ENCODE peak calls at places on chromosomes 13 and 19, in seven cellular contexts. One of them, this sample, is unnamed.

GRCh38 chr19:40745402-40745780 is 4.9 kb downstream of the ACTMAP start:
- DNase-seq in HCEC 1CT: peak
- DNase-seq in stimulated activated CD4-positive, alpha-beta T cell treated with anti-CD3 and anti-CD28 coated beads, TNF-alpha, amount 100 ng/mL, for 1 hour: no peak
- DNase-seq in AG04450: peak
- DNase-seq in fibroblast of pulmonary artery: peak
- DNase-seq in transverse colon: no peak
- DNase-seq in activated T-helper 1 cell treated with anti-CD3 and anti-CD28 coated beads, Interleukin-12 subunit alpha, Interleukin-12 subunit beta, Interleukin-2, Interleukin-4 antibody, amounts not matched to agents 30 ng/mL and 10 ng/mL and 1 ng/mL, durations not matched to agents 14 hours and 24 hours and 36 hours: no peak
- DNase-seq in this sample: no peak

GRCh38 chr19:1777149-1777548 is 23.8 kb downstream of the ONECUT3 start:
- DNase-seq in HCEC 1CT: no peak
- DNase-seq in stimulated activated CD4-positive, alpha-beta T cell treated with anti-CD3 and anti-CD28 coated beads, TNF-alpha, amount 100 ng/mL, for 1 hour: no peak
- DNase-seq in AG04450: no peak
- DNase-seq in fibroblast of pulmonary artery: no peak
- DNase-seq in transverse colon: no peak
- DNase-seq in activated T-helper 1 cell treated with anti-CD3 and anti-CD28 coated beads, Interleukin-12 subunit alpha, Interleukin-12 subunit beta, Interleukin-2, Interleukin-4 antibody, amounts not matched to agents 30 ng/mL and 10 ng/mL and 1 ng/mL, durations not matched to agents 14 hours and 24 hours and 36 hours: no peak
- DNase-seq in this sample: no peak

GRCh38 chr13:113759525-113760137 is 605 bp downstream of the TMEM255B start:
- DNase-seq in HCEC 1CT: peak
- DNase-seq in stimulated activated CD4-positive, alpha-beta T cell treated with anti-CD3 and anti-CD28 coated beads, TNF-alpha, amount 100 ng/mL, for 1 hour: no peak
- DNase-seq in AG04450: no peak
- DNase-seq in fibroblast of pulmonary artery: peak
- DNase-seq in transverse colon: no peak
- DNase-seq in activated T-helper 1 cell treated with anti-CD3 and anti-CD28 coated beads, Interleukin-12 subunit alpha, Interleukin-12 subunit beta, Interleukin-2, Interleukin-4 antibody, amounts not matched to agents 30 ng/mL and 10 ng/mL and 1 ng/mL, durations not matched to agents 14 hours and 24 hours and 36 hours: no peak
- DNase-seq in this sample: no peak

GRCh38 chr13:39417643-39418042 is 185.3 kb downstream of the LHFPL6 start:
- DNase-seq in HCEC 1CT: peak
- DNase-seq in stimulated activated CD4-positive, alpha-beta T cell treated with anti-CD3 and anti-CD28 coated beads, TNF-alpha, amount 100 ng/mL, for 1 hour: no peak
- DNase-seq in AG04450: no peak
- DNase-seq in fibroblast of pulmonary artery: peak
- DNase-seq in transverse colon: no peak
- DNase-seq in activated T-helper 1 cell treated with anti-CD3 and anti-CD28 coated beads, Interleukin-12 subunit alpha, Interleukin-12 subunit beta, Interleukin-2, Interleukin-4 antibody, amounts not matched to agents 30 ng/mL and 10 ng/mL and 1 ng/mL, durations not matched to agents 14 hours and 24 hours and 36 hours: no peak
- DNase-seq in this sample: no peak

GRCh38 chr13:78323040-78323439 is 280.3 kb downstream of the POU4F1 start:
- DNase-seq in HCEC 1CT: no peak
- DNase-seq in stimulated activated CD4-positive, alpha-beta T cell treated with anti-CD3 and anti-CD28 coated beads, TNF-alpha, amount 100 ng/mL, for 1 hour: no peak
- DNase-seq in AG04450: no peak
- DNase-seq in fibroblast of pulmonary artery: no peak
- DNase-seq in transverse colon: no peak
- DNase-seq in activated T-helper 1 cell treated with anti-CD3 and anti-CD28 coated beads, Interleukin-12 subunit alpha, Interleukin-12 subunit beta, Interleukin-2, Interleukin-4 antibody, amounts not matched to agents 30 ng/mL and 10 ng/mL and 1 ng/mL, durations not matched to agents 14 hours and 24 hours and 36 hours: no peak
- DNase-seq in this sample: no peak

GRCh38 chr13:94335786-94336357 is 143.6 kb downstream of the DCT start:
- DNase-seq in HCEC 1CT: peak
- DNase-seq in stimulated activated CD4-positive, alpha-beta T cell treated with anti-CD3 and anti-CD28 coated beads, TNF-alpha, amount 100 ng/mL, for 1 hour: no peak
- DNase-seq in AG04450: no peak
- DNase-seq in fibroblast of pulmonary artery: no peak
- DNase-seq in transverse colon: no peak
- DNase-seq in activated T-helper 1 cell treated with anti-CD3 and anti-CD28 coated beads, Interleukin-12 subunit alpha, Interleukin-12 subunit beta, Interleukin-2, Interleukin-4 antibody, amounts not matched to agents 30 ng/mL and 10 ng/mL and 1 ng/mL, durations not matched to agents 14 hours and 24 hours and 36 hours: no peak
- DNase-seq in this sample: no peak

GRCh38 chr19:54287456-54287855 is 6.5 kb upstream of the LILRB2 start:
- DNase-seq in HCEC 1CT: peak
- DNase-seq in stimulated activated CD4-positive, alpha-beta T cell treated with anti-CD3 and anti-CD28 coated beads, TNF-alpha, amount 100 ng/mL, for 1 hour: no peak
- DNase-seq in AG04450: no peak
- DNase-seq in fibroblast of pulmonary artery: peak
- DNase-seq in transverse colon: no peak
- DNase-seq in activated T-helper 1 cell treated with anti-CD3 and anti-CD28 coated beads, Interleukin-12 subunit alpha, Interleukin-12 subunit beta, Interleukin-2, Interleukin-4 antibody, amounts not matched to agents 30 ng/mL and 10 ng/mL and 1 ng/mL, durations not matched to agents 14 hours and 24 hours and 36 hours: no peak
- DNase-seq in this sample: no peak

GRCh38 chr19:32124585-32124984 is 220.8 kb upstream of the ZNF507 start:
- DNase-seq in HCEC 1CT: no peak
- DNase-seq in stimulated activated CD4-positive, alpha-beta T cell treated with anti-CD3 and anti-CD28 coated beads, TNF-alpha, amount 100 ng/mL, for 1 hour: no peak
- DNase-seq in AG04450: no peak
- DNase-seq in fibroblast of pulmonary artery: no peak
- DNase-seq in transverse colon: no peak
- DNase-seq in activated T-helper 1 cell treated with anti-CD3 and anti-CD28 coated beads, Interleukin-12 subunit alpha, Interleukin-12 subunit beta, Interleukin-2, Interleukin-4 antibody, amounts not matched to agents 30 ng/mL and 10 ng/mL and 1 ng/mL, durations not matched to agents 14 hours and 24 hours and 36 hours: no peak
- DNase-seq in this sample: no peak

GRCh38 chr19:18418725-18419194 is 438 bp upstream of the SSBP4 start:
- DNase-seq in HCEC 1CT: no peak
- DNase-seq in stimulated activated CD4-positive, alpha-beta T cell treated with anti-CD3 and anti-CD28 coated beads, TNF-alpha, amount 100 ng/mL, for 1 hour: no peak
- DNase-seq in AG04450: no peak
- DNase-seq in fibroblast of pulmonary artery: no peak
- DNase-seq in transverse colon: peak
- DNase-seq in activated T-helper 1 cell treated with anti-CD3 and anti-CD28 coated beads, Interleukin-12 subunit alpha, Interleukin-12 subunit beta, Interleukin-2, Interleukin-4 antibody, amounts not matched to agents 30 ng/mL and 10 ng/mL and 1 ng/mL, durations not matched to agents 14 hours and 24 hours and 36 hours: no peak
- DNase-seq in this sample: peak

GRCh38 chr19:17860331-17860992 is 752 bp downstream of the RPL18A start:
- DNase-seq in HCEC 1CT: no peak
- DNase-seq in stimulated activated CD4-positive, alpha-beta T cell treated with anti-CD3 and anti-CD28 coated beads, TNF-alpha, amount 100 ng/mL, for 1 hour: no peak
- DNase-seq in AG04450: no peak
- DNase-seq in fibroblast of pulmonary artery: no peak
- DNase-seq in transverse colon: no peak
- DNase-seq in activated T-helper 1 cell treated with anti-CD3 and anti-CD28 coated beads, Interleukin-12 subunit alpha, Interleukin-12 subunit beta, Interleukin-2, Interleukin-4 antibody, amounts not matched to agents 30 ng/mL and 10 ng/mL and 1 ng/mL, durations not matched to agents 14 hours and 24 hours and 36 hours: no peak
- DNase-seq in this sample: no peak

GRCh38 chr13:35552172-35552844 is 75.8 kb upstream of the MAB21L1 start:
- DNase-seq in HCEC 1CT: no peak
- DNase-seq in stimulated activated CD4-positive, alpha-beta T cell treated with anti-CD3 and anti-CD28 coated beads, TNF-alpha, amount 100 ng/mL, for 1 hour: no peak
- DNase-seq in AG04450: no peak
- DNase-seq in fibroblast of pulmonary artery: peak
- DNase-seq in transverse colon: no peak
- DNase-seq in activated T-helper 1 cell treated with anti-CD3 and anti-CD28 coated beads, Interleukin-12 subunit alpha, Interleukin-12 subunit beta, Interleukin-2, Interleukin-4 antibody, amounts not matched to agents 30 ng/mL and 10 ng/mL and 1 ng/mL, durations not matched to agents 14 hours and 24 hours and 36 hours: no peak
- DNase-seq in this sample: no peak

GRCh38 chr13:40537146-40537895 is 129.1 kb downstream of the FOXO1 start:
- DNase-seq in HCEC 1CT: no peak
- DNase-seq in stimulated activated CD4-positive, alpha-beta T cell treated with anti-CD3 and anti-CD28 coated beads, TNF-alpha, amount 100 ng/mL, for 1 hour: no peak
- DNase-seq in AG04450: no peak
- DNase-seq in fibroblast of pulmonary artery: no peak
- DNase-seq in transverse colon: no peak
- DNase-seq in activated T-helper 1 cell treated with anti-CD3 and anti-CD28 coated beads, Interleukin-12 subunit alpha, Interleukin-12 subunit beta, Interleukin-2, Interleukin-4 antibody, amounts not matched to agents 30 ng/mL and 10 ng/mL and 1 ng/mL, durations not matched to agents 14 hours and 24 hours and 36 hours: no peak
- DNase-seq in this sample: no peak

GRCh38 chr19:5580116-5580515 is 12.4 kb upstream of the TINCR start:
- DNase-seq in HCEC 1CT: no peak
- DNase-seq in stimulated activated CD4-positive, alpha-beta T cell treated with anti-CD3 and anti-CD28 coated beads, TNF-alpha, amount 100 ng/mL, for 1 hour: no peak
- DNase-seq in AG04450: no peak
- DNase-seq in fibroblast of pulmonary artery: no peak
- DNase-seq in transverse colon: no peak
- DNase-seq in activated T-helper 1 cell treated with anti-CD3 and anti-CD28 coated beads, Interleukin-12 subunit alpha, Interleukin-12 subunit beta, Interleukin-2, Interleukin-4 antibody, amounts not matched to agents 30 ng/mL and 10 ng/mL and 1 ng/mL, durations not matched to agents 14 hours and 24 hours and 36 hours: no peak
- DNase-seq in this sample: no peak

GRCh38 chr19:36686365-36687213 is 823 bp upstream of the ZNF567 start:
- DNase-seq in HCEC 1CT: no peak
- DNase-seq in stimulated activated CD4-positive, alpha-beta T cell treated with anti-CD3 and anti-CD28 coated beads, TNF-alpha, amount 100 ng/mL, for 1 hour: no peak
- DNase-seq in AG04450: no peak
- DNase-seq in fibroblast of pulmonary artery: peak
- DNase-seq in transverse colon: peak
- DNase-seq in activated T-helper 1 cell treated with anti-CD3 and anti-CD28 coated beads, Interleukin-12 subunit alpha, Interleukin-12 subunit beta, Interleukin-2, Interleukin-4 antibody, amounts not matched to agents 30 ng/mL and 10 ng/mL and 1 ng/mL, durations not matched to agents 14 hours and 24 hours and 36 hours: no peak
- DNase-seq in this sample: no peak

GRCh38 chr13:31204592-31204991 is 4.8 kb downstream of the B3GLCT start:
- DNase-seq in HCEC 1CT: peak
- DNase-seq in stimulated activated CD4-positive, alpha-beta T cell treated with anti-CD3 and anti-CD28 coated beads, TNF-alpha, amount 100 ng/mL, for 1 hour: no peak
- DNase-seq in AG04450: no peak
- DNase-seq in fibroblast of pulmonary artery: peak
- DNase-seq in transverse colon: no peak
- DNase-seq in activated T-helper 1 cell treated with anti-CD3 and anti-CD28 coated beads, Interleukin-12 subunit alpha, Interleukin-12 subunit beta, Interleukin-2, Interleukin-4 antibody, amounts not matched to agents 30 ng/mL and 10 ng/mL and 1 ng/mL, durations not matched to agents 14 hours and 24 hours and 36 hours: no peak
- DNase-seq in this sample: no peak

GRCh38 chr13:75372923-75373841 is 108.8 kb downstream of the TBC1D4 start:
- DNase-seq in HCEC 1CT: no peak
- DNase-seq in stimulated activated CD4-positive, alpha-beta T cell treated with anti-CD3 and anti-CD28 coated beads, TNF-alpha, amount 100 ng/mL, for 1 hour: no peak
- DNase-seq in AG04450: no peak
- DNase-seq in fibroblast of pulmonary artery: no peak
- DNase-seq in transverse colon: no peak
- DNase-seq in activated T-helper 1 cell treated with anti-CD3 and anti-CD28 coated beads, Interleukin-12 subunit alpha, Interleukin-12 subunit beta, Interleukin-2, Interleukin-4 antibody, amounts not matched to agents 30 ng/mL and 10 ng/mL and 1 ng/mL, durations not matched to agents 14 hours and 24 hours and 36 hours: no peak
- DNase-seq in this sample: no peak

GRCh38 chr19:19618384-19619051 is at the start of gene PBX4:
- DNase-seq in HCEC 1CT: no peak
- DNase-seq in stimulated activated CD4-positive, alpha-beta T cell treated with anti-CD3 and anti-CD28 coated beads, TNF-alpha, amount 100 ng/mL, for 1 hour: peak
- DNase-seq in AG04450: peak
- DNase-seq in fibroblast of pulmonary artery: peak
- DNase-seq in transverse colon: peak
- DNase-seq in activated T-helper 1 cell treated with anti-CD3 and anti-CD28 coated beads, Interleukin-12 subunit alpha, Interleukin-12 subunit beta, Interleukin-2, Interleukin-4 antibody, amounts not matched to agents 30 ng/mL and 10 ng/mL and 1 ng/mL, durations not matched to agents 14 hours and 24 hours and 36 hours: peak
- DNase-seq in this sample: peak

GRCh38 chr19:4609878-4610511 is 29.3 kb upstream of the TNFAIP8L1 start:
- DNase-seq in HCEC 1CT: no peak
- DNase-seq in stimulated activated CD4-positive, alpha-beta T cell treated with anti-CD3 and anti-CD28 coated beads, TNF-alpha, amount 100 ng/mL, for 1 hour: no peak
- DNase-seq in AG04450: no peak
- DNase-seq in fibroblast of pulmonary artery: no peak
- DNase-seq in transverse colon: no peak
- DNase-seq in activated T-helper 1 cell treated with anti-CD3 and anti-CD28 coated beads, Interleukin-12 subunit alpha, Interleukin-12 subunit beta, Interleukin-2, Interleukin-4 antibody, amounts not matched to agents 30 ng/mL and 10 ng/mL and 1 ng/mL, durations not matched to agents 14 hours and 24 hours and 36 hours: no peak
- DNase-seq in this sample: no peak

GRCh38 chr19:5445667-5446066 is 9.6 kb upstream of the ZNRF4 start:
- DNase-seq in HCEC 1CT: no peak
- DNase-seq in stimulated activated CD4-positive, alpha-beta T cell treated with anti-CD3 and anti-CD28 coated beads, TNF-alpha, amount 100 ng/mL, for 1 hour: no peak
- DNase-seq in AG04450: no peak
- DNase-seq in fibroblast of pulmonary artery: no peak
- DNase-seq in transverse colon: no peak
- DNase-seq in activated T-helper 1 cell treated with anti-CD3 and anti-CD28 coated beads, Interleukin-12 subunit alpha, Interleukin-12 subunit beta, Interleukin-2, Interleukin-4 antibody, amounts not matched to agents 30 ng/mL and 10 ng/mL and 1 ng/mL, durations not matched to agents 14 hours and 24 hours and 36 hours: no peak
- DNase-seq in this sample: no peak

GRCh38 chr19:1840541-1841115 is 7.7 kb downstream of the REXO1 start:
- DNase-seq in HCEC 1CT: no peak
- DNase-seq in stimulated activated CD4-positive, alpha-beta T cell treated with anti-CD3 and anti-CD28 coated beads, TNF-alpha, amount 100 ng/mL, for 1 hour: no peak
- DNase-seq in AG04450: no peak
- DNase-seq in fibroblast of pulmonary artery: peak
- DNase-seq in transverse colon: no peak
- DNase-seq in activated T-helper 1 cell treated with anti-CD3 and anti-CD28 coated beads, Interleukin-12 subunit alpha, Interleukin-12 subunit beta, Interleukin-2, Interleukin-4 antibody, amounts not matched to agents 30 ng/mL and 10 ng/mL and 1 ng/mL, durations not matched to agents 14 hours and 24 hours and 36 hours: no peak
- DNase-seq in this sample: no peak

GRCh38 chr13:69199664-69200063 is 908.0 kb upstream of the ATXN8OS start:
- DNase-seq in HCEC 1CT: no peak
- DNase-seq in stimulated activated CD4-positive, alpha-beta T cell treated with anti-CD3 and anti-CD28 coated beads, TNF-alpha, amount 100 ng/mL, for 1 hour: no peak
- DNase-seq in AG04450: no peak
- DNase-seq in fibroblast of pulmonary artery: no peak
- DNase-seq in transverse colon: no peak
- DNase-seq in activated T-helper 1 cell treated with anti-CD3 and anti-CD28 coated beads, Interleukin-12 subunit alpha, Interleukin-12 subunit beta, Interleukin-2, Interleukin-4 antibody, amounts not matched to agents 30 ng/mL and 10 ng/mL and 1 ng/mL, durations not matched to agents 14 hours and 24 hours and 36 hours: no peak
- DNase-seq in this sample: no peak

GRCh38 chr13:105847532-105848295 is 687.7 kb downstream of the EFNB2 start:
- DNase-seq in HCEC 1CT: no peak
- DNase-seq in stimulated activated CD4-positive, alpha-beta T cell treated with anti-CD3 and anti-CD28 coated beads, TNF-alpha, amount 100 ng/mL, for 1 hour: no peak
- DNase-seq in AG04450: no peak
- DNase-seq in fibroblast of pulmonary artery: peak
- DNase-seq in transverse colon: no peak
- DNase-seq in activated T-helper 1 cell treated with anti-CD3 and anti-CD28 coated beads, Interleukin-12 subunit alpha, Interleukin-12 subunit beta, Interleukin-2, Interleukin-4 antibody, amounts not matched to agents 30 ng/mL and 10 ng/mL and 1 ng/mL, durations not matched to agents 14 hours and 24 hours and 36 hours: no peak
- DNase-seq in this sample: no peak

GRCh38 chr19:39407644-39408391 is 1.2 kb downstream of the ZFP36 start:
- DNase-seq in HCEC 1CT: peak
- DNase-seq in stimulated activated CD4-positive, alpha-beta T cell treated with anti-CD3 and anti-CD28 coated beads, TNF-alpha, amount 100 ng/mL, for 1 hour: no peak
- DNase-seq in AG04450: no peak
- DNase-seq in fibroblast of pulmonary artery: peak
- DNase-seq in transverse colon: peak
- DNase-seq in activated T-helper 1 cell treated with anti-CD3 and anti-CD28 coated beads, Interleukin-12 subunit alpha, Interleukin-12 subunit beta, Interleukin-2, Interleukin-4 antibody, amounts not matched to agents 30 ng/mL and 10 ng/mL and 1 ng/mL, durations not matched to agents 14 hours and 24 hours and 36 hours: peak
- DNase-seq in this sample: peak

GRCh38 chr19:1512671-1513491 is at the start of gene ADAMTSL5:
- DNase-seq in HCEC 1CT: peak
- DNase-seq in stimulated activated CD4-positive, alpha-beta T cell treated with anti-CD3 and anti-CD28 coated beads, TNF-alpha, amount 100 ng/mL, for 1 hour: peak
- DNase-seq in AG04450: no peak
- DNase-seq in fibroblast of pulmonary artery: peak
- DNase-seq in transverse colon: peak
- DNase-seq in activated T-helper 1 cell treated with anti-CD3 and anti-CD28 coated beads, Interleukin-12 subunit alpha, Interleukin-12 subunit beta, Interleukin-2, Interleukin-4 antibody, amounts not matched to agents 30 ng/mL and 10 ng/mL and 1 ng/mL, durations not matched to agents 14 hours and 24 hours and 36 hours: peak
- DNase-seq in this sample: peak

This sample was measured in effector memory CD4-positive, alpha-beta T cell.